ENCODE peak calls at places on chromosomes 4 and X, in five cellular contexts. T, R, X, F and Y are unnamed samples.

GRCh38 chrX:151699746-151700145 is 4.5 kb downstream of the PRRG3 start:
- DNase-seq in T (no peak), R (no peak), X (no peak), F (no peak), Y (no peak)

GRCh38 chrX:154123241-154124219 is 20.5 kb upstream of the OPN1LW start:
- DNase-seq in T (no peak), R (peak; percentile 87), X (no peak), F (no peak), Y (peak; percentile 5)

GRCh38 chr4:20809796-20810195 is 109.5 kb downstream of the PACRGL start:
- DNase-seq in T (peak; percentile 70), R (no peak), X (no peak), F (no peak), Y (no peak)

GRCh38 chrX:19888419-19888879 is 1.0 kb upstream of the SH3KBP1 start:
- DNase-seq in T (peak; percentile 88), R (peak; percentile 24), X (peak; percentile 77), F (no peak), Y (peak; percentile 59)

GRCh38 chrX:141341341-141341740 is 99.0 kb upstream of the SPANXC start:
- DNase-seq in T (no peak), R (no peak), X (peak; percentile 83), F (no peak), Y (no peak)

GRCh38 chr4:124095596-124095995 is 616.9 kb downstream of the ANKRD50 start:
- DNase-seq in T (no peak), R (no peak), X (peak; percentile 18), F (no peak), Y (no peak)

GRCh38 chrX:39150210-39150609 is 349.0 kb downstream of the MID1IP1 start:
- DNase-seq in T (no peak), R (no peak), X (no peak), F (no peak), Y (no peak)

GRCh38 chr4:118905546-118905945 is 16.9 kb downstream of the SYNPO2 start:
- DNase-seq in T (no peak), R (peak; percentile 24), X (peak; percentile 57), F (no peak), Y (no peak)

GRCh38 chrX:40197071-40197470 is 99.3 kb upstream of the BCOR start:
- DNase-seq in T (no peak), R (peak; percentile 40), X (no peak), F (no peak), Y (no peak)

GRCh38 chr4:88846232-88846790 is 148.7 kb upstream of the NAP1L5 start:
- DNase-seq in T (no peak), R (no peak), X (peak; percentile 28), F (no peak), Y (no peak)

GRCh38 chr4:58940167-58940566 is 1830.0 kb upstream of the IGFBP7 start:
- DNase-seq in T (no peak), R (no peak), X (no peak), F (no peak), Y (no peak)

GRCh38 chrX:104391905-104392304 is 137.2 kb upstream of the ESX1 start:
- DNase-seq in T (no peak), R (peak; percentile 0), X (no peak), F (no peak), Y (no peak)

GRCh38 chr4:3409571-3410091 is 32.1 kb upstream of the HGFAC start:
- DNase-seq in T (peak; percentile 46), R (no peak), X (no peak), F (peak; percentile 37), Y (no peak)

GRCh38 chrX:2511326-2511725 is 10.6 kb upstream of the DHRSX start:
- DNase-seq in T (no peak), R (no peak), X (no peak), F (peak; percentile 8), Y (no peak)

GRCh38 chrX:11105080-11105479 is 6.1 kb upstream of the HCCS start:
- DNase-seq in T (no peak), R (peak; percentile 12), X (peak; percentile 54), F (no peak), Y (no peak)

GRCh38 chr4:30380404-30380998 is 339.7 kb upstream of the PCDH7 start:
- DNase-seq in T (peak; percentile 88), R (peak; percentile 25), X (peak; percentile 73), F (no peak), Y (no peak)

DNA sequence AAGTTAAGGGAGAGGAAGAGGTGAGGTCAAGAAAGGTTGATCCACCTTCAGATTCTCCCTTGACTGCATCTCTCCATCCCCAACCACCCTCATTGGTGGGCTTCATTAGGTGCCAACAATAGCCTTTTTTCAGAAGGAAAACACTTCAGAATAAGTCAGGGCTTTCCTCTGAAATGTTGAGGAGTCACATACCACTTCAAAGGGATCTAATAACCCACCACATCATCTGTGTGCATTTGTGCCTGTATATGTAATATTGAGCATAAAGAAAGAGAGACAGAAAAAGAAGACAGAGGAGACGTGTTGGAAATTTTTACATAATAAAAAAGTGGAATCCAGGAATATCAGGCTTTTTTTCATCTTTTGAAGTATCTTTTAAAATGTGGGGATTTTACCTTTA is 209.1 kb upstream of the SLC7A11 start:
- DNase-seq in T (no peak), R (no peak), X (no peak), F (no peak), Y (no peak)
- H3K27ac ChIP-seq in T (no peak overlapping the region), R (no peak overlapping the region), X (no peak overlapping the region), F (no peak overlapping the region), Y (no peak overlapping the region)

GRCh38 chrX:44913656-44914531 is 40.9 kb downstream of the KDM6A start:
- DNase-seq in T (no peak), R (no peak), X (no peak), F (no peak), Y (no peak)

GRCh38 chrX:44915361-44915868 is 42.4 kb downstream of the KDM6A start:
- DNase-seq in T (no peak), R (peak; percentile 77), X (peak; percentile 20), F (no peak), Y (no peak)

GRCh38 chrX:44914532-44915198 is 41.7 kb downstream of the KDM6A start:
- DNase-seq in T (no peak), R (no peak), X (peak; percentile 68), F (no peak), Y (no peak)

GRCh38 chrX:44922980-44923379 is 50.0 kb downstream of the KDM6A start:
- DNase-seq in T (no peak), R (no peak), X (no peak), F (no peak), Y (no peak)

DNA sequence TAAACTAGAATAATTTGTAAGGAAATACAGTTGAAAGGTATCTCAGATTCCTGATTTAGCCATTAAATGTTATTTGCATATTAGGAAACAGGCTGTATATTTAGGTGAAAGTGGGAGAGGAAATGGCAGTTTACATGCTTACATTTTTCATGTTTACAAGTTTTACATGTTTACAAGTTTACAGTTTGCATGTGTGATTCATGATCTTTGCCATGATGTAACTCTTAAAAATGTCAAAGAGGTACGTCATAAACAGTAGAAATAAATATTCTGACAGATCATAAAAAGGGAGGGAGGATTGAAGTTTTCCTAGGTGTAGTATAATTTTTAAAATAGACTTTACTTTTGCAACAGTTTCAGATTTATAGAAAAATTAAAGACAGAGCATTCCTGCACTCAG is 45.7 kb downstream of the KDM6A start:
- DNase-seq in T (no peak), R (no peak), X (no peak), F (no peak), Y (no peak)
- H3K4me1 ChIP-seq in T (no peaks in the 10 kb centered on the region), R (peaks cover 17% of the 10 kb centered on the region), X (peaks cover 5% of the 10 kb centered on the region), F (no peaks in the 10 kb centered on the region), Y (no peaks in the 10 kb centered on the region)

GRCh38 chr4:48102303-48102702 is 31.7 kb downstream of the TXK start:
- DNase-seq in T (no peak), R (no peak), X (no peak), F (no peak), Y (no peak)
- TF ChIP-seq CTCF in T (peak; percentile 59), R (peak; percentile 25), X (no peak), F (no peak), Y (no peak)

GRCh38 chr4:7101692-7102515 is 34.0 kb upstream of the GRPEL1 start:
- DNase-seq in T (peak; percentile 94), R (peak; percentile 80), X (peak; percentile 60), F (peak; percentile 83), Y (peak; percentile 66)
- H3K27ac ChIP-seq in T (no peak overlapping the region), R (no peak overlapping the region), X (no peak overlapping the region), F (peak overlapping the region; percentile 84), Y (peak overlapping the region; percentile 85)